ENCODE peak calls at places on chromosomes 16 and 17, in six cellular contexts. V, X, G, Y, W and A are unnamed samples.

GRCh38 chr17:73743802-73744201 is 99.6 kb upstream of the SDK2 start:
- DNase-seq in W (no peak), Y (no peak), X (no peak), G (no peak), V (no peak), A (no peak)

GRCh38 chr16:78175287-78175686 is 75.8 kb downstream of the WWOX start:
- DNase-seq in G (no peak), W (no peak), V (no peak), Y (no peak), X (peak; percentile 2), A (no peak)

GRCh38 chr16:30997000-30997886 is 12.2 kb downstream of the HSD3B7 start:
- DNase-seq in X (peak; percentile 64), V (no peak), G (no peak), Y (peak; percentile 39), W (peak; percentile 90), A (peak; percentile 79)

GRCh38 chr16:56286819-56287218 is 95.5 kb downstream of the GNAO1 start:
- DNase-seq in W (no peak), Y (no peak), X (no peak), V (no peak), G (no peak), A (no peak)

GRCh38 chr16:85370881-85371651 is 242.1 kb upstream of the GSE1 start:
- DNase-seq in Y (no peak), V (no peak), G (no peak), W (peak; percentile 79), X (peak; percentile 36), A (no peak)

GRCh38 chr16:70754874-70755600 is 45.9 kb downstream of the VAC14 start:
- DNase-seq in W (no peak), X (no peak), G (no peak), V (no peak), Y (no peak), A (no peak)

GRCh38 chr17:31820691-31821435 is 38.2 kb downstream of the COPRS start:
- DNase-seq in W (no peak), X (no peak), V (no peak), Y (no peak), G (no peak), A (no peak)

GRCh38 chr16:50266337-50267091 is at the start of gene ADCY7:
- DNase-seq in W (peak; percentile 78), Y (no peak), G (no peak), V (no peak), X (peak; percentile 76), A (peak; percentile 87)

GRCh38 chr17:7884581-7885356 is 3.8 kb upstream of the CHD3 start:
- DNase-seq in X (no peak), Y (no peak), G (no peak), W (no peak), V (peak; percentile 37), A (peak; percentile 33)

GRCh38 chr17:38455288-38455915 is 27.1 kb downstream of the ARHGAP23 start:
- DNase-seq in G (no peak), W (no peak), X (no peak), V (peak; percentile 27), Y (no peak), A (no peak)

GRCh38 chr17:39709319-39709997 is 9.6 kb downstream of the ERBB2 start:
- DNase-seq in V (no peak), W (no peak), Y (no peak), X (no peak), G (no peak), A (no peak)

GRCh38 chr16:11340710-11341109 is 4.5 kb upstream of the RMI2 start:
- DNase-seq in X (no peak), V (no peak), G (no peak), W (no peak), Y (no peak), A (no peak)

GRCh38 chr17:17682293-17682736 is 1.1 kb downstream of the RAI1 start:
- DNase-seq in W (peak; percentile 76), Y (no peak), V (peak; percentile 70), G (no peak), X (no peak), A (peak; percentile 41)

GRCh38 chr17:21174719-21175118 is 39.2 kb downstream of the TMEM11 start:
- DNase-seq in G (no peak), V (no peak), X (no peak), Y (no peak), W (peak; percentile 51), A (no peak)

GRCh38 chr17:56021681-56022205 is 131.5 kb upstream of the ANKFN1 start:
- DNase-seq in G (no peak), Y (no peak), W (no peak), X (no peak), V (no peak), A (no peak)

GRCh38 chr16:85490971-85491771 is 122.0 kb upstream of the GSE1 start:
- DNase-seq in X (no peak), Y (no peak), V (no peak), G (no peak), W (no peak), A (peak; percentile 34)

GRCh38 chr17:79942011-79942405 is 93.7 kb downstream of the TBC1D16 start:
- DNase-seq in Y (no peak), V (no peak), G (no peak), X (no peak), W (peak; percentile 60), A (no peak)

GRCh38 chr16:61862756-61863155 is 173.5 kb downstream of the CDH8 start:
- DNase-seq in W (no peak), Y (no peak), V (no peak), X (no peak), G (no peak), A (no peak)

GRCh38 chr17:45256114-45256966 is 5.6 kb downstream of the SPATA32 start:
- DNase-seq in V (no peak), X (no peak), Y (no peak), G (no peak), W (no peak), A (no peak)

GRCh38 chr17:29210879-29211278 is 30.7 kb upstream of the MYO18A start:
- DNase-seq in Y (no peak), X (no peak), V (no peak), W (no peak), G (no peak), A (no peak)

GRCh38 chr17:12342609-12343248 is 322.1 kb downstream of the MAP2K4 start:
- DNase-seq in V (no peak), X (peak; percentile 34), G (no peak), W (no peak), Y (no peak), A (no peak)

GRCh38 chr17:7313890-7314718 is 1.1 kb downstream of the GPS2 start:
- DNase-seq in G (no peak), W (no peak), Y (no peak), X (no peak), V (no peak), A (no peak)

GRCh38 chr17:6157716-6158115 is 87.5 kb downstream of the WSCD1 start:
- DNase-seq in X (no peak), G (no peak), V (no peak), Y (no peak), W (no peak), A (no peak)